ENCODE peak calls at places on chromosomes 5 and 9, in six cellular contexts. U is NCI-H2171 treated with DMSO at 0.1 percent for 48 hours; O is AG04450; P is C1 segment of cervical spinal cord; J is stimulated activated CD4-positive, alpha-beta T cell treated with anti-CD3 and anti-CD28 coated beads, Interleukin-12 subunit alpha, Interleukin-12 subunit beta, amount 100 ng/mL, for 48 hours; K is amniotic stem cell. D is an unnamed sample.

GRCh38 chr9:129491486-129491855 is 129.4 kb downstream of the C9orf50 start:
- DNase-seq in P (peak; percentile 31), K (no peak), J (no peak), U (no peak), O (no peak), D (no peak)

GRCh38 chr5:172188893-172189692 is 1.1 kb upstream of the STK10 start:
- DNase-seq in J (no peak), K (no peak), U (no peak), O (no peak), P (no peak), D (no peak)

GRCh38 chr9:23041466-23041865 is 594.8 kb downstream of the DMRTA1 start:
- DNase-seq in K (no peak), U (no peak), O (no peak), P (no peak), J (no peak), D (no peak)

GRCh38 chr5:123037104-123037418 is 536 bp upstream of the PPIC start:
- DNase-seq in O (no peak), P (no peak), K (no peak), J (no peak), U (no peak), D (no peak)

GRCh38 chr9:23039402-23039801 is 592.8 kb downstream of the DMRTA1 start:
- DNase-seq in O (no peak), P (no peak), K (no peak), U (no peak), J (no peak), D (no peak)

GRCh38 chr9:108478871-108479332 is 376.9 kb downstream of the ACTL7B start:
- DNase-seq in K (peak; percentile 56), O (peak; percentile 66), U (no peak), P (no peak), J (no peak), D (peak; percentile 43)

GRCh38 chr5:77316871-77317661 is 106.6 kb downstream of the PDE8B start:
- DNase-seq in O (no peak), J (no peak), K (no peak), P (no peak), U (no peak), D (no peak)

GRCh38 chr5:5419291-5420210 is 2.9 kb upstream of the ICE1 start:
- DNase-seq in J (no peak), P (no peak), O (peak; percentile 50), K (peak; percentile 8), U (peak; percentile 78), D (no peak)

GRCh38 chr5:82560546-82560945 is 282.4 kb upstream of the RPS23 start:
- DNase-seq in U (no peak), O (no peak), K (no peak), J (no peak), P (no peak), D (no peak)

GRCh38 chr5:132335402-132335801 is 34.1 kb upstream of the SLC22A5 start:
- DNase-seq in K (no peak), O (no peak), U (no peak), J (no peak), P (no peak), D (no peak)

GRCh38 chr5:170483701-170484458 is 19.9 kb upstream of the KCNIP1 start:
- DNase-seq in P (no peak), O (no peak), U (peak; percentile 1), J (no peak), K (no peak), D (no peak)

GRCh38 chr5:122492675-122493074 is 180.6 kb downstream of the SNCAIP start:
- DNase-seq in K (no peak), P (no peak), U (no peak), J (no peak), O (no peak), D (no peak)

GRCh38 chr9:133135193-133135745 is 14.2 kb upstream of the RALGDS start:
- DNase-seq in O (no peak), U (no peak), P (peak; percentile 60), J (peak; percentile 66), K (peak; percentile 75), D (no peak)

GRCh38 chr9:21267806-21268657 is 28.2 kb upstream of the IFNA14 start:
- DNase-seq in J (no peak), K (no peak), U (no peak), O (no peak), P (no peak), D (no peak)

GRCh38 chr9:27468450-27469110 is 55.5 kb upstream of the IFNK start:
- DNase-seq in J (no peak), U (no peak), O (no peak), P (no peak), K (no peak), D (no peak)

GRCh38 chr5:108144332-108144731 is 237.6 kb downstream of the FBXL17 start:
- DNase-seq in U (no peak), P (no peak), K (no peak), O (no peak), J (no peak), D (no peak)

GRCh38 chr5:153896701-153897100 is 142.0 kb downstream of the FAM114A2 start:
- DNase-seq in P (no peak), K (no peak), O (peak; percentile 8), J (no peak), U (peak; percentile 92), D (no peak)

GRCh38 chr9:121312169-121312568 is 44.2 kb downstream of the GSN start:
- DNase-seq in K (no peak), P (no peak), U (no peak), O (no peak), J (no peak), D (no peak)

GRCh38 chr9:121169094-121169601 is 32.5 kb downstream of the RAB14 start:
- DNase-seq in J (no peak), P (no peak), U (peak; percentile 22), O (no peak), K (no peak), D (no peak)

GRCh38 chr5:13354611-13355010 is 589.9 kb downstream of the DNAH5 start:
- DNase-seq in J (no peak), P (no peak), O (no peak), U (no peak), K (no peak), D (no peak)

GRCh38 chr5:58507715-58508114 is 16.5 kb downstream of the GAPT start:
- DNase-seq in J (no peak), K (no peak), P (no peak), O (no peak), U (peak; percentile 16), D (no peak)

GRCh38 chr5:14724633-14725032 is 60.1 kb downstream of the OTULIN start:
- DNase-seq in J (no peak), K (no peak), U (no peak), P (no peak), O (no peak), D (no peak)

GRCh38 chr9:69157751-69158466 is 16.2 kb upstream of the TJP2 start:
- DNase-seq in K (peak; percentile 10), O (peak; percentile 46), J (no peak), P (no peak), U (no peak), D (no peak)

GRCh38 chr5:139294372-139295165 is 1.0 kb downstream of the MATR3 start:
- DNase-seq in J (peak; percentile 49), O (peak; percentile 52), U (peak; percentile 36), P (peak; percentile 77), K (peak; percentile 64), D (peak; percentile 60)

GRCh38 chr9:83154087-83154736 is 91.3 kb upstream of the RASEF start:
- DNase-seq in J (no peak), U (no peak), K (peak; percentile 1), O (no peak), P (no peak), D (no peak)

GRCh38 chr9:79757906-79758669 is 186.3 kb downstream of the TLE4 start:
- DNase-seq in O (no peak), K (no peak), P (no peak), U (no peak), J (no peak), D (no peak)

GRCh38 chr9:121120386-121120785 is 45.6 kb downstream of the CNTRL start:
- DNase-seq in K (no peak), J (no peak), P (no peak), U (no peak), O (no peak), D (no peak)

GRCh38 chr9:71909887-71910601 is 949 bp downstream of the ABHD17B start:
- DNase-seq in O (no peak), P (peak; percentile 71), K (peak; percentile 16), J (peak; percentile 34), U (peak; percentile 53), D (no peak)

GRCh38 chr5:6859951-6860638 is 146.9 kb downstream of the TENT4A start:
- DNase-seq in U (no peak), K (no peak), O (no peak), P (no peak), J (no peak), D (no peak)

GRCh38 chr9:83932851-83933250 is 11.6 kb upstream of the KIF27 start:
- DNase-seq in O (no peak), U (no peak), P (no peak), K (no peak), J (no peak), D (no peak)

GRCh38 chr5:72611111-72611724 is 104.0 kb upstream of the ZNF366 start:
- DNase-seq in J (peak; percentile 31), K (no peak), O (peak; percentile 46), U (peak; percentile 21), P (peak; percentile 55), D (no peak)

GRCh38 chr5:100444961-100445360 is 90.2 kb upstream of the FAM174A start:
- DNase-seq in U (no peak), O (no peak), J (no peak), K (no peak), P (no peak), D (no peak)

GRCh38 chr9:129487658-129488483 is 133.0 kb downstream of the C9orf50 start:
- DNase-seq in P (peak; percentile 71), J (peak; percentile 52), O (no peak), K (no peak), U (peak; percentile 80), D (no peak)

GRCh38 chr5:74767579-74767913 is 497 bp downstream of the NSA2 start:
- DNase-seq in J (peak; percentile 5), O (no peak), K (peak; percentile 13), P (no peak), U (peak; percentile 44), D (no peak)

GRCh38 chr9:115022760-115023434 is 92.5 kb upstream of the TNFSF8 start:
- DNase-seq in O (peak; percentile 76), J (no peak), P (no peak), U (peak; percentile 17), K (peak; percentile 82), D (peak; percentile 50)

GRCh38 chr5:10645671-10646070 is 81.8 kb downstream of the ANKRD33B start:
- DNase-seq in U (no peak), J (no peak), O (no peak), K (no peak), P (no peak), D (no peak)

GRCh38 chr9:95650720-95651119 is 133.9 kb upstream of the PTCH1 start:
- DNase-seq in K (no peak), P (no peak), J (no peak), U (no peak), O (no peak), D (no peak)

GRCh38 chr5:17216176-17216973 is 1.1 kb upstream of the BASP1 start:
- DNase-seq in O (no peak), P (peak; percentile 64), J (peak; percentile 38), K (peak; percentile 77), U (peak; percentile 96), D (no peak)